ENCODE peak calls at places on chromosomes 1 and 21, in six cellular contexts. R is pancreas; I is stimulated activated CD8-positive, alpha-beta memory T cell treated with anti-CD3 and anti-CD28 coated beads, Interleukin-4, amount 100 ng/mL, for 4 hours; S is NCI-H2107; M is NCI-H1417; H is A549. F is an unnamed sample.

GRCh38 chr1:46067652-46068051 is 64.8 kb downstream of the PIK3R3 start:
- DNase-seq in S (no peak), H (no peak), I (no peak), R (no peak), M (peak), F (no peak)

GRCh38 chr1:26861889-26862371 is 1.0 kb upstream of the SFN start:
- DNase-seq in S (no peak), I (no peak), R (no peak), H (no peak), M (peak), F (no peak)

GRCh38 chr1:29849038-29849750 is 612.9 kb downstream of the PTPRU start:
- DNase-seq in R (peak), M (peak), H (no peak), I (no peak), S (no peak), F (no peak)

GRCh38 chr21:20729376-20729775 is 268.8 kb upstream of the NCAM2 start:
- DNase-seq in H (no peak), S (no peak), M (no peak), R (no peak), I (no peak), F (no peak)

GRCh38 chr1:55725378-55725777 is 510.2 kb upstream of the USP24 start:
- DNase-seq in H (peak), S (no peak), R (no peak), M (no peak), I (no peak), F (no peak)

GRCh38 chr1:82464362-82464931 is 663.7 kb downstream of the ADGRL2 start:
- DNase-seq in M (peak), I (no peak), R (peak), S (no peak), H (no peak), F (peak)

GRCh38 chr1:226983247-226983997 is 43.3 kb downstream of the COQ8A start:
- DNase-seq in H (no peak), R (no peak), I (no peak), S (no peak), M (no peak), F (no peak)

GRCh38 chr1:50427818-50428779 is 4.9 kb upstream of the DMRTA2 start:
- DNase-seq in H (no peak), I (no peak), R (no peak), S (no peak), M (no peak), F (no peak)

GRCh38 chr21:30164796-30165195 is 1.8 kb downstream of the CLDN17 start:
- DNase-seq in M (no peak), S (no peak), H (no peak), R (no peak), I (no peak), F (no peak)

F was measured in ovary.